ENCODE peak calls at places on chromosome 1, in five cellular contexts. P, B, M, Q and F are unnamed samples.

GRCh38 chr1:30748699-30749401 is 8.7 kb downstream of the LAPTM5 start:
- DNase-seq in P (no peak), B (no peak), M (no peak), Q (no peak), F (no peak)

GRCh38 chr1:204417231-204417997 is 5.8 kb upstream of the PPP1R15B start:
- DNase-seq in P (peak), B (peak), M (peak), Q (peak), F (peak)

GRCh38 chr1:88016947-88017346 is 667.1 kb upstream of the PKN2 start:
- DNase-seq in P (no peak), B (no peak), M (no peak), Q (no peak), F (no peak)

GRCh38 chr1:32353886-32354570 is 8.3 kb downstream of the FAM229A start:
- DNase-seq in P (no peak), B (peak), M (no peak), Q (no peak), F (peak)

GRCh38 chr1:158496379-158496778 is 24.4 kb downstream of the OR10R2 start:
- DNase-seq in P (no peak), B (peak), M (no peak), Q (no peak), F (no peak)

GRCh38 chr1:232634086-232634485 is 4.2 kb upstream of the SIPA1L2 start:
- DNase-seq in P (no peak), B (no peak), M (no peak), Q (no peak), F (no peak)

GRCh38 chr1:178749581-178750166 is 24.6 kb downstream of the RALGPS2 start:
- DNase-seq in P (no peak), B (peak), M (no peak), Q (no peak), F (peak)

GRCh38 chr1:236681184-236681583 is 5.1 kb upstream of the ACTN2 start:
- DNase-seq in P (no peak), B (no peak), M (no peak), Q (no peak), F (no peak)

GRCh38 chr1:199336745-199337640 is 690.5 kb upstream of the NR5A2 start:
- DNase-seq in P (no peak), B (no peak), M (no peak), Q (no peak), F (no peak)

GRCh38 chr1:1111516-1112236 is 4.2 kb downstream of the C1orf159 start:
- DNase-seq in P (no peak), B (no peak), M (no peak), Q (no peak), F (no peak)